ENCODE peak calls at places on chromosome 3, in five cellular contexts. F is AG10803, M is omental fat pad, A is neural progenitor cell, I is HFF-Myc. T is an unnamed sample.

GRCh38 chr3:84960581-84960980 is 1.8 kb downstream of the CADM2 start:
- DNase-seq in F (no peak), M (no peak), A (peak), I (no peak), T (no peak)

GRCh38 chr3:131174752-131175151 is 148.1 kb downstream of the NEK11 start:
- DNase-seq in F (peak), M (no peak), A (no peak), I (no peak), T (no peak)

GRCh38 chr3:160486459-160486869 is 36.9 kb upstream of the TRIM59 start:
- DNase-seq in F (peak), M (no peak), A (peak), I (no peak), T (no peak)

GRCh38 chr3:44033123-44033522 is 208.6 kb upstream of the TOPAZ1 start:
- DNase-seq in F (no peak), M (no peak), A (no peak), I (no peak), T (no peak)

GRCh38 chr3:184766555-184767261 is 45.3 kb upstream of the VPS8 start:
- DNase-seq in F (peak), M (no peak), A (no peak), I (peak), T (no peak)

GRCh38 chr3:69339766-69340165 is 46.1 kb downstream of the FRMD4B start:
- DNase-seq in F (no peak), M (no peak), A (no peak), I (no peak), T (no peak)

GRCh38 chr3:194138098-194138474 is 2.1 kb downstream of the HES1 start:
- DNase-seq in F (no peak), M (no peak), A (no peak), I (no peak), T (no peak)

GRCh38 chr3:177557561-177557960 is 360.3 kb upstream of the TBL1XR1 start:
- DNase-seq in F (no peak), M (no peak), A (no peak), I (no peak), T (no peak)

GRCh38 chr3:45884368-45885201 is 1.8 kb upstream of the CCR9 start:
- DNase-seq in F (no peak), M (no peak), A (no peak), I (no peak), T (no peak)

GRCh38 chr3:143443851-143444331 is 324.3 kb downstream of the CHST2 start:
- DNase-seq in F (peak), M (no peak), A (no peak), I (peak), T (no peak)

GRCh38 chr3:171142985-171143384 is 116.5 kb upstream of the SLC2A2 start:
- DNase-seq in F (peak), M (no peak), A (no peak), I (no peak), T (no peak)

GRCh38 chr3:57952208-57952631 is 56.0 kb upstream of the FLNB start:
- DNase-seq in F (peak), M (no peak), A (peak), I (peak), T (no peak)

GRCh38 chr3:133747373-133747772 is 1.2 kb downstream of the TF start:
- DNase-seq in F (no peak), M (no peak), A (no peak), I (no peak), T (no peak)

GRCh38 chr3:38265604-38266307 is at the start of gene SLC22A13:
- DNase-seq in F (no peak), M (no peak), A (no peak), I (no peak), T (no peak)

GRCh38 chr3:138675393-138675792 is 66.8 kb downstream of the FAIM start:
- DNase-seq in F (peak), M (no peak), A (no peak), I (no peak), T (no peak)

GRCh38 chr3:146160233-146160963 is 586 bp downstream of the PLOD2 start:
- DNase-seq in F (peak), M (no peak), A (peak), I (peak), T (no peak)

GRCh38 chr3:178350763-178351162 is 185.5 kb upstream of the KCNMB2 start:
- DNase-seq in F (peak), M (no peak), A (no peak), I (no peak), T (no peak)

GRCh38 chr3:41029356-41029755 is 169.9 kb upstream of the CTNNB1 start:
- DNase-seq in F (no peak), M (no peak), A (no peak), I (no peak), T (no peak)

GRCh38 chr3:49456417-49456816 is 13.7 kb upstream of the DAG1 start:
- DNase-seq in F (peak), M (no peak), A (no peak), I (no peak), T (no peak)

GRCh38 chr3:111737712-111738097 is 121.4 kb upstream of the PHLDB2 start:
- DNase-seq in F (peak), M (no peak), A (no peak), I (no peak), T (no peak)

GRCh38 chr3:34777361-34777760 is 862.0 kb upstream of the ARPP21 start:
- DNase-seq in F (no peak), M (no peak), A (no peak), I (no peak), T (no peak)

GRCh38 chr3:107822308-107822707 is 268.5 kb downstream of the CD47 start:
- DNase-seq in F (no peak), M (no peak), A (no peak), I (no peak), T (no peak)

GRCh38 chr3:127173516-127174166 is 19.3 kb upstream of the PRR23E start:
- DNase-seq in F (no peak), M (no peak), A (no peak), I (no peak), T (no peak)

DNA sequence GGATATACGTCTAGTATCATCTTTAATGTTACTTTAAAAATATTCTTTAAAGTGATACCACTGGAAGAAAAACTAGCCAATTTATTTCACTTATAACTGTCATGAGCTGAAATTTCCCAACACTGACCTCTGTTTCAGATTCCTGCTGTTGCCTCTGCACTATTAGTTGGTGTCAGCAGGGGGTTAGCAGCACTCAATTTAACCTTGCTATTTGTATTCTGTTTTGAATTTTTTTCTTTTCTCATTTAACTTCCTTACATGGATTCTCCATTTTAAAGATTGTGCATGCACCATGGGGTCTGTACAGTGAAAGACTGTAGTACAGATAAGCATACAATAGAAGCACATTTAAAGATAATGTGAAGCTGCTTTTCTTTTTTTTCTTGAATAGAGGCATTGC is 169.2 kb downstream of the UBE2E2 start:
- DNase-seq in F (no peak), M (no peak), A (no peak), I (no peak), T (no peak)
- TF ChIP-seq CTCF in F (no peak), M (no peak), A (no peak), I (no peak), T (no peak)

DNA sequence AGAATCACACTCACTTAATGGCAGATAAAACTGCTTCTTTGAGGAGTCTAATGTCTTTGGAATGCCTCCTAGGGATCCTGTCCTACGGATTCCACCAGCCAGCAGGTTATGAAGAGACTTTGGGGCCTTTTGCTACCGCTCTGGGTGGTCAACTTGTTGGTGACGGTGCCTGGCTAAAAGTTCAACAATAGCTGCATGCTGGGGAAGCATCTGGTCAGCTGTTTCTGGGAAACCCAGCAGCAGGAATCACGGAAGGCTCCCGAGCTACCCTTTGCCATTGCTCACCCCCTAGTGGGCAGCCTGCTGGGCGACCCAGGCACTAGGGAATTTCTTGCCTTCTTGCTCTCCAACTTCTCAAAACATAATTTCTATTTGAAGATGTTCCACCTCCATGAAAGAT is 263.3 kb downstream of the NEK10 start:
- DNase-seq in F (no peak), M (no peak), A (peak), I (no peak), T (no peak)
- TF ChIP-seq CTCF in F (no peak), M (no peak), A (peak), I (peak), T (peak)

GRCh38 chr3:158573714-158574113 is 2.7 kb downstream of the MLF1 start:
- DNase-seq in F (no peak), M (no peak), A (peak), I (no peak), T (no peak)
- TF ChIP-seq CTCF in F (no peak), M (no peak), A (peak), I (no peak), T (no peak)

GRCh38 chr3:163785693-163786092 is 1292.6 kb downstream of the SI start:
- DNase-seq in F (no peak), M (no peak), A (peak), I (no peak), T (no peak)
- TF ChIP-seq CTCF in F (no peak), M (no peak), A (peak), I (no peak), T (peak)

GRCh38 chr3:71453822-71454512 is 129.6 kb downstream of the FOXP1 start:
- DNase-seq in F (no peak), M (no peak), A (no peak), I (no peak), T (no peak)

GRCh38 chr3:71456826-71457225 is 126.7 kb downstream of the FOXP1 start:
- DNase-seq in F (no peak), M (no peak), A (no peak), I (no peak), T (no peak)

GRCh38 chr3:71454513-71455423 is 128.8 kb downstream of the FOXP1 start:
- DNase-seq in F (no peak), M (no peak), A (no peak), I (no peak), T (no peak)

GRCh38 chr3:71458895-71459294 is 124.6 kb downstream of the FOXP1 start:
- DNase-seq in F (no peak), M (no peak), A (no peak), I (no peak), T (no peak)

GRCh38 chr3:71456155-71456554 is 127.4 kb downstream of the FOXP1 start:
- DNase-seq in F (peak), M (no peak), A (no peak), I (no peak), T (no peak)
- TF ChIP-seq CTCF in F (peak), M (no peak), A (no peak), I (no peak), T (no peak)

GRCh38 chr3:27254896-27255295 is 114.3 kb downstream of the NEK10 start:
- DNase-seq in F (no peak), M (no peak), A (no peak), I (no peak), T (no peak)

GRCh38 chr3:27252646-27253045 is 116.5 kb downstream of the NEK10 start:
- DNase-seq in F (peak), M (no peak), A (no peak), I (no peak), T (no peak)

GRCh38 chr3:27253391-27253790 is 115.8 kb downstream of the NEK10 start:
- DNase-seq in F (no peak), M (no peak), A (no peak), I (no peak), T (no peak)

DNA sequence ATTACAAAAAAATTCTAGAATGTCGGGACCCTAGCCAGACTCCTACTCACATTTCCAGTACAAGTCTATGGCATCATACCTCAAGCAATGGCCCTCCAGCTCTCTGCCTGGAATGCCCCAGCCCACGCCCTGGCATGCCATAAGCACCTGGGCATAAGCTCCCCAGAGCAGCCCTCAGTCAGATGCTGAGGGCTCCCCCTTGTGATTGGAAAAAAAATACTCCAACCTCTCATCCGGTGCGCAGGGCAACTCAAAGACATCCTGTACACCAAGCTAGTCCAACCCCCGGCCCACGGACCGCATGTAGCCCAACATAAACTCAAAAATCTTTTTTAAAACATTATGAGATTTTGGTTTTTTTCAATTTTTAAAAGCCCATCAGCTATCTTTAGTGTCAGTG is 115.4 kb downstream of the NEK10 start:
- DNase-seq in F (peak), M (no peak), A (peak), I (peak), T (no peak)
- TF ChIP-seq CTCF in F (peak), M (no peak), A (peak), I (peak), T (peak)